ENCODE peak calls at places on chromosome 13, in six cellular contexts. N is SK-N-SH, I is H1, T is K562, M is HepG2, Z is GM12878. P is an unnamed sample.

GRCh38 chr13:35469781-35470380 is 6.6 kb downstream of the MAB21L1 start:
- DNase-seq in N (no peak), I (no peak), T (no peak), M (no peak), Z (no peak), P (no peak)

GRCh38 chr13:94558721-94559120 is 37.2 kb downstream of the TGDS start:
- DNase-seq in N (no peak), I (no peak), T (no peak), M (no peak), Z (no peak), P (no peak)

GRCh38 chr13:73274147-73274546 is 215.3 kb downstream of the KLF5 start:
- DNase-seq in N (no peak), I (no peak), T (no peak), M (no peak), Z (no peak), P (no peak)

GRCh38 chr13:101527130-101527529 is 74.7 kb downstream of the ITGBL1 start:
- DNase-seq in N (no peak), I (no peak), T (no peak), M (no peak), Z (no peak), P (no peak)

GRCh38 chr13:108102771-108103170 is 112.6 kb downstream of the LIG4 start:
- DNase-seq in N (no peak), I (no peak), T (no peak), M (no peak), Z (no peak), P (no peak)

GRCh38 chr13:46992383-46992952 is 95.6 kb upstream of the HTR2A start:
- DNase-seq in N (no peak), I (no peak), T (peak), M (peak), Z (no peak), P (peak)

GRCh38 chr13:111947026-111947810 is 119.7 kb upstream of the SOX1 start:
- DNase-seq in N (no peak), I (peak), T (no peak), M (no peak), Z (no peak), P (no peak)

GRCh38 chr13:19957320-19958118 is 1.0 kb upstream of the ZMYM2 start:
- DNase-seq in N (peak), I (peak), T (no peak), M (no peak), Z (peak), P (peak)

GRCh38 chr13:76016799-76017198 is 380.7 kb downstream of the LMO7 start:
- DNase-seq in N (peak), I (peak), T (peak), M (peak), Z (no peak), P (no peak)

GRCh38 chr13:36965767-36966166 is 33.4 kb downstream of the ALG5 start:
- DNase-seq in N (no peak), I (no peak), T (no peak), M (no peak), Z (no peak), P (no peak)

GRCh38 chr13:22256111-22256639 is 585.3 kb downstream of the FGF9 start:
- DNase-seq in N (no peak), I (no peak), T (no peak), M (no peak), Z (no peak), P (no peak)
- TF ChIP-seq CTCF in N (peak), I (peak), T (no peak), M (no peak), Z (peak), P (no peak)

DNA sequence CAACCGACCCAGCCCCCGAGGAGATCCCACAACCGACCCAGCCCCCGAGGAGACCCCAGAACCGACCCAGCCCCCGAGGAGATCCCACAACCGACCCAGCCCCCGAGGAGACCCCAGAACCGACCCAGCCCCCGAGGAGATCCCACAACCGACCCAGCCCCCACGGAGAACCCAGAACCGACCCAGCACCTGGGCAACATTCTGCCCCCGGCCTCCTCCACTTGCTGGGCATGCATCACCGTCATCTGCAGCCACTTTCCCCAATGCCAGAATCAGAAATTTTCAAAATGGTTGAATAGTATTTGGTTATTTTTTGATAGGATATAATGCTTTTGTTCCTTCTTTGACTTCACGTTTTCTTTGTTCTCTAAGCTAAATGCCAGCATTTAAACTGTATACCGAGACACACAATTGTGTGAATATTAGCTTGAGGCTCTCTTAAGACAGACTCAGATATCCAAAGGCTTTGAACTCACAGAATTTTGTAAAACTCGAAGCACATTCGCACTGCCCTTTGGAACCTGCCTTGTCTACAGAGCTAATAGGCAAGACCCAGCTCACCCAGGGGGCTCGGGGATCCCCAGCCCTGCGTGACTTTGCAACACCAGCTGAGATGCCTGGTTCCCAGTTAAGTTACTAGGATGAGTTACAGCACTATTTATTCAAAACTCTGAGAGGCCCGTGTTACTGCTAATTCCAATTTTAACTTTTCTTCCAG is 15.5 kb upstream of the RASA3 start:
- DNase-seq in N (peak), I (no peak), T (no peak), M (no peak), Z (no peak), P (no peak)
- TF ChIP-seq GABPA in N (no peak), I (no peak), T (no peak), M (no peak), Z (no peak), P (no peak)

GRCh38 chr13:41229356-41229755 is 34.0 kb downstream of the MTRF1 start:
- DNase-seq in N (no peak), I (no peak), T (no peak), M (no peak), Z (no peak), P (no peak)

GRCh38 chr13:41231025-41231677 is 32.2 kb downstream of the MTRF1 start:
- DNase-seq in N (no peak), I (no peak), T (no peak), M (no peak), Z (no peak), P (no peak)

GRCh38 chr13:41232715-41233114 is 30.7 kb downstream of the MTRF1 start:
- DNase-seq in N (no peak), I (no peak), T (no peak), M (no peak), Z (no peak), P (no peak)

GRCh38 chr13:41236369-41236768 is 27.0 kb downstream of the MTRF1 start:
- DNase-seq in N (no peak), I (no peak), T (no peak), M (no peak), Z (no peak), P (no peak)

DNA sequence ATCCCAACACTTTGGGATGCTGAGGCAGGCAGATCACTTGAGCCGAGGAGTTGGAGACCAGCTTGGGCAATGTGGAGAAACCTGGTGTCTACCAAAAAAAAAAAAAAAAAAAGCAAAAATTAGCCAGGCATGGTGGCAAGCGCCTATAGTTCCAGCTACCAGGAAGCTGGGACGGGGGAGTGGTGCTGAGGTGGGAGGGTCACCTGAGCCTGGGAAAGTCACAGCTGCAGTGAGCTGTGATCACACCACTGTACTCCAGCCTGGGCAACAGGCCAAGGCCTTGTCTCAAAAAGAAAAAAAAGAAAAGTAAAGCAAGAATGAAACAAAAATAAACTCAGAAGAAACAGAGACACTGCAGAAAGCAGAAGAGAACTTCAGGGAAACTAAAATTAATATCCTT is 31.6 kb downstream of the MTRF1 start:
- DNase-seq in N (no peak), I (no peak), T (no peak), M (peak), Z (peak), P (no peak)
- H3K27ac ChIP-seq in N (no peak), I (no peak), T (no peak), M (no peak), Z (no peak), P (no peak)

GRCh38 chr13:25059166-25059565 is 36.8 kb upstream of the PABPC3 start:
- DNase-seq in N (no peak), I (no peak), T (no peak), M (no peak), Z (no peak), P (no peak)

GRCh38 chr13:25064396-25064795 is 31.5 kb upstream of the PABPC3 start:
- DNase-seq in N (no peak), I (no peak), T (no peak), M (no peak), Z (no peak), P (no peak)

GRCh38 chr13:25065974-25066770 is 29.8 kb upstream of the PABPC3 start:
- DNase-seq in N (no peak), I (no peak), T (no peak), M (no peak), Z (no peak), P (no peak)

GRCh38 chr13:25059943-25060342 is 36.0 kb upstream of the PABPC3 start:
- DNase-seq in N (no peak), I (no peak), T (no peak), M (no peak), Z (no peak), P (no peak)

GRCh38 chr13:25062479-25062878 is 33.5 kb upstream of the PABPC3 start:
- DNase-seq in N (no peak), I (no peak), T (no peak), M (no peak), Z (no peak), P (no peak)
- TF ChIP-seq CTCF in N (no peak), I (peak), T (peak), M (no peak), Z (no peak), P (no peak)

DNA sequence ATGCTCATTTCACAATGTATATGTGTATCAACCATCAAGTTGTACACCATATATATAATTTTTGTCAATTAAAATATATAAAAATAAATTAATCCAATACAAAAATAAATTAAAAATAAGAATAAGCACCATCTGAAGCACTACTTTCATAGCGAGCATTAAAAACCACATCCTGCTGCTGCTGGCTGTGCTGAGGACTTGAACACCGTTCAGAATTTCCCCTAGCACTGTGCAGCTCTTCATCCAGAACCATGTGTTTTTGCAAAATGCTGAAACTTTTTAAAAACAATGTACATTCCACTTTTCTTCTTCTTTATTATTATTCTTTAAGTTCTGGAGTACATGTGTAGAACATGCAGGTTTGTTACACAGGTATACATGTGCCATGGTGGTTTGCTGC is 40.0 kb upstream of the FOXO1 start:
- DNase-seq in N (no peak), I (no peak), T (no peak), M (no peak), Z (no peak), P (no peak)
- TF ChIP-seq GABPA in N (no peak), I (no peak), T (no peak), M (no peak), Z (no peak), P (no peak)

GRCh38 chr13:99798756-99799155 is 172.8 kb downstream of the ZIC5 start:
- DNase-seq in N (no peak), I (no peak), T (no peak), M (no peak), Z (no peak), P (no peak)
- H3K27ac ChIP-seq in N (no peak), I (no peak), T (no peak), M (no peak), Z (no peak), P (no peak)

GRCh38 chr13:98420560-98421175 is 156.2 kb downstream of the STK24 start:
- DNase-seq in N (no peak), I (no peak), T (no peak), M (no peak), Z (no peak), P (no peak)
- TF ChIP-seq CTCF in N (no peak), I (no peak), T (no peak), M (no peak), Z (no peak), P (no peak)

P was measured in HL-60.